ENCODE peak calls at places on chromosomes 11 and 22, in ten cellular contexts. B is fibroblast of lung; S is lower lobe of right lung; T is psoas muscle; P is IMR-90; N is effector memory CD4-positive, alpha-beta T cell; I is SJSA1; Q is neural progenitor cell; A is cardiac muscle cell; D is PC-3. E is an unnamed sample.

GRCh38 chr11:117930668-117931330 is 1.6 kb upstream of the TMPRSS13 start:
- DNase-seq in N (no peak), P (no peak), D (no peak), I (no peak), B (no peak), Q (no peak), A (no peak), T (no peak), S (peak; percentile 24), E (no peak)

GRCh38 chr11:76038608-76039007 is 167.7 kb downstream of the WNT11 start:
- DNase-seq in S (no peak), B (no peak), I (no peak), P (no peak), T (no peak), N (no peak), D (no peak), A (no peak), Q (no peak), E (no peak)

GRCh38 chr11:102244681-102245409 is 72.4 kb upstream of the BIRC3 start:
- DNase-seq in T (no peak), I (peak; percentile 42), B (peak; percentile 91), P (peak; percentile 87), A (no peak), N (no peak), S (no peak), Q (no peak), D (peak; percentile 99), E (no peak)

GRCh38 chr11:1484061-1484671 is 2.4 kb downstream of the MOB2 start:
- DNase-seq in S (peak; percentile 32), T (peak; percentile 9), D (no peak), P (no peak), Q (no peak), I (no peak), A (no peak), B (no peak), N (no peak), E (no peak)

GRCh38 chr11:6757373-6757967 is 14.3 kb downstream of the OR2AG2 start:
- DNase-seq in N (peak; percentile 29), P (peak; percentile 59), A (peak; percentile 74), S (no peak), B (peak; percentile 42), Q (peak; percentile 70), I (no peak), T (peak; percentile 15), D (peak; percentile 58), E (no peak)

GRCh38 chr11:40247023-40247422 is 1212.4 kb downstream of the LRRC4C start:
- DNase-seq in Q (peak; percentile 11), B (no peak), S (no peak), A (no peak), N (no peak), I (no peak), P (no peak), T (no peak), D (no peak), E (no peak)

GRCh38 chr22:26949193-26949592 is 291.8 kb downstream of the MIAT start:
- DNase-seq in P (peak; percentile 19), N (no peak), D (peak; percentile 4), S (no peak), B (peak; percentile 26), A (peak; percentile 82), Q (peak; percentile 34), T (no peak), I (peak; percentile 51), E (no peak)

GRCh38 chr11:15106201-15106965 is 8.3 kb upstream of the INSC start:
- DNase-seq in P (peak; percentile 91), D (peak; percentile 60), N (no peak), S (no peak), B (peak; percentile 86), I (peak; percentile 74), T (no peak), Q (peak; percentile 42), A (no peak), E (no peak)

GRCh38 chr22:45445031-45445710 is 31.7 kb downstream of the RIBC2 start:
- DNase-seq in I (no peak), N (no peak), B (no peak), D (no peak), Q (no peak), A (peak; percentile 28), S (no peak), T (no peak), P (no peak), E (no peak)

GRCh38 chr11:94814238-94814976 is 46.3 kb downstream of the AMOTL1 start:
- DNase-seq in I (no peak), N (no peak), S (no peak), B (no peak), Q (no peak), D (no peak), P (no peak), A (no peak), T (no peak), E (no peak)
- H3K9me3 ChIP-seq in I (no peaks in the 10 kb centered on the region), N (no peaks in the 10 kb centered on the region), S (no peaks in the 10 kb centered on the region), B (peaks cover 2% of the 10 kb centered on the region), Q (peaks cover 36% of the 10 kb centered on the region), D (peaks cover 44% of the 10 kb centered on the region), P (no peaks in the 10 kb centered on the region), A (peaks cover 2% of the 10 kb centered on the region), T (no peaks in the 10 kb centered on the region), E (no peaks in the 10 kb centered on the region)

DNA sequence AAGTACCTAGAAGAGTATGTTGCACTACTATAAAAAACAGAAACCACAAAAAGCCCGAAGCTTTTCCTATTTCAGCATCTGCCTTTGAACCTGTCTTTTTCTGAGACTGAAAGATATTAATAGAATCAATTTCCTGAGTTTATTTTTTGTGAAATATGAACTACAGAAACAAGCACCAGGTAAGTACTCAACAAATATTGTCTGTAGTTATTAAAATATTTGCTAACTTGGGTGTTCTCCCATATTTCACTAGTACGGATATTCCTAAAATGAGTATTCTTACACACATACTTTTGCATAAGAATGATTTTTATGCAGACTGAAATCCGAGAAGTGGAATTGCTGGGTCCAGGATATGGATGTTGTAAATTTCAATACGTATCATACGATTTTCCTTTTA is 188.0 kb downstream of the OR4C45 start:
- DNase-seq in B (no peak), I (no peak), S (no peak), P (no peak), T (no peak), D (no peak), A (no peak), N (no peak), Q (no peak), E (no peak)
- H3K9me3 ChIP-seq in B (no peaks in the 10 kb centered on the region), I (no peaks in the 10 kb centered on the region), S (no peaks in the 10 kb centered on the region), P (no peaks in the 10 kb centered on the region), T (no peaks in the 10 kb centered on the region), D (no peaks in the 10 kb centered on the region), A (peaks cover 3% of the 10 kb centered on the region), N (no peaks in the 10 kb centered on the region), Q (peaks cover 30% of the 10 kb centered on the region), E (no peaks in the 10 kb centered on the region)

GRCh38 chr22:41621911-41622179 is 750 bp downstream of the XRCC6 start:
- DNase-seq in A (no peak), T (no peak), D (no peak), I (no peak), P (no peak), S (no peak), B (no peak), N (no peak), Q (no peak), E (no peak)
- H3K9me3 ChIP-seq in A (no peaks in the 10 kb centered on the region), T (no peaks in the 10 kb centered on the region), D (no peaks in the 10 kb centered on the region), I (no peaks in the 10 kb centered on the region), P (no peaks in the 10 kb centered on the region), S (no peaks in the 10 kb centered on the region), B (no peaks in the 10 kb centered on the region), N (no peaks in the 10 kb centered on the region), Q (no peaks in the 10 kb centered on the region), E (no peaks in the 10 kb centered on the region)

GRCh38 chr22:49104434-49104833 is 723.2 kb downstream of the BRD1 start:
- DNase-seq in P (no peak), S (no peak), D (no peak), A (no peak), N (no peak), I (no peak), B (no peak), Q (no peak), T (no peak), E (no peak)
- H3K9me3 ChIP-seq in P (peaks cover 60% of the 10 kb centered on the region), S (no peaks in the 10 kb centered on the region), D (no peaks in the 10 kb centered on the region), A (no peaks in the 10 kb centered on the region), N (no peaks in the 10 kb centered on the region), I (peaks cover 10% of the 10 kb centered on the region), B (peaks cover 2% of the 10 kb centered on the region), Q (no peaks in the 10 kb centered on the region), T (no peaks in the 10 kb centered on the region), E (no peaks in the 10 kb centered on the region)

DNA sequence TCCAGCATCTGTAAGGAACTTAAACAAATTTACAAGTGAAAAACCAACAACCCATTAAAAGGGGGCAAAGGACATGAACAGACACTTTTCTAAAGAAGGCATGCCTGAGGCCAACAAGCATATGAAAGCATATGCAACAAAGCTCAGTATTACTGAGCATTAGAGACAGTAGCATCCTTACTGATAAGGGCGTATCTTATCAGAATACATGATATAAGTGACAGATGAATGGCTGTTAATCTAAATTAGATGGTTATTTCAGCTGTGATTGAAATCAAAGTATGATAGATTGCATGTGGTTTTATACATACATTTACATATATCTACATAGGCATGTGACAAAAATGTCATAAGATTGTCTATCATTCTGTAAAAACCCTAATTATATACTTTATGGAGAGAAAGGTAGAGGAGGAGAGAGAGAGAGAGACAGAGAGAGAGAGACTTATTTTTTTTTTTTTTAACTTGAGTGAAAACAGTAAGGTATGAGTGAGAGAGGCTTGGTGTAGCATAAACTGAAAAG is 1240.7 kb downstream of the FAM181B start:
- DNase-seq in Q (no peak), A (no peak), S (no peak), T (no peak), P (no peak), B (no peak), I (no peak), D (no peak), N (no peak), E (no peak)
- H3K9me3 ChIP-seq in Q (no peaks in the 10 kb centered on the region), A (no peaks in the 10 kb centered on the region), S (no peaks in the 10 kb centered on the region), T (no peaks in the 10 kb centered on the region), P (no peaks in the 10 kb centered on the region), B (no peaks in the 10 kb centered on the region), I (no peaks in the 10 kb centered on the region), D (peaks cover 7% of the 10 kb centered on the region), N (no peaks in the 10 kb centered on the region), E (no peaks in the 10 kb centered on the region)

GRCh38 chr11:120134931-120135228 is 3.0 kb downstream of the TRIM29 start:
- DNase-seq in T (no peak), P (no peak), B (no peak), S (peak; percentile 21), Q (no peak), N (no peak), D (no peak), A (no peak), I (no peak), E (no peak)
- H3K9me3 ChIP-seq in T (no peaks in the 10 kb centered on the region), P (no peaks in the 10 kb centered on the region), B (no peaks in the 10 kb centered on the region), S (no peaks in the 10 kb centered on the region), Q (no peaks in the 10 kb centered on the region), N (no peaks in the 10 kb centered on the region), D (no peaks in the 10 kb centered on the region), A (no peaks in the 10 kb centered on the region), I (no peaks in the 10 kb centered on the region), E (no peaks in the 10 kb centered on the region)

GRCh38 chr22:49483946-49484345 is 343.7 kb downstream of the BRD1 start:
- DNase-seq in N (no peak), Q (no peak), B (no peak), S (no peak), P (no peak), T (no peak), I (no peak), D (no peak), A (no peak), E (no peak)
- H3K9me3 ChIP-seq in N (no peaks in the 10 kb centered on the region), Q (no peaks in the 10 kb centered on the region), B (no peaks in the 10 kb centered on the region), S (no peaks in the 10 kb centered on the region), P (peaks cover 47% of the 10 kb centered on the region), T (no peaks in the 10 kb centered on the region), I (peaks cover 4% of the 10 kb centered on the region), D (no peaks in the 10 kb centered on the region), A (no peaks in the 10 kb centered on the region), E (no peaks in the 10 kb centered on the region)

GRCh38 chr11:58880625-58881024 is 36.1 kb upstream of the GLYATL2 start:
- DNase-seq in B (no peak), N (no peak), I (no peak), A (no peak), T (no peak), S (no peak), P (no peak), D (no peak), Q (no peak), E (no peak)
- H3K9me3 ChIP-seq in B (no peaks in the 10 kb centered on the region), N (no peaks in the 10 kb centered on the region), I (no peaks in the 10 kb centered on the region), A (no peaks in the 10 kb centered on the region), T (no peaks in the 10 kb centered on the region), S (no peaks in the 10 kb centered on the region), P (no peaks in the 10 kb centered on the region), D (no peaks in the 10 kb centered on the region), Q (peaks cover 20% of the 10 kb centered on the region), E (no peaks in the 10 kb centered on the region)

E was measured in T-helper 17 cell.